ENCODE peak calls at places on chromosomes 2 and 18, in four cellular contexts. One of them, this sample, is unnamed.

GRCh38 chr18:24114924-24115549 is 23.8 kb upstream of the CABYR start:
- DNase-seq in GM20000: no peak
- DNase-seq in GM10248: no peak
- DNase-seq in AG04450: no peak
- DNase-seq in this sample: no peak

GRCh38 chr2:223093436-223093839 is 41.4 kb downstream of the KCNE4 start:
- DNase-seq in GM20000: no peak
- DNase-seq in AG04450: peak
- DNase-seq in GM10248: no peak
- DNase-seq in this sample: no peak

GRCh38 chr2:105790467-105791118 is 45.9 kb downstream of the NCK2 start:
- DNase-seq in AG04450: no peak
- DNase-seq in GM10248: no peak
- DNase-seq in GM20000: no peak
- DNase-seq in this sample: no peak

GRCh38 chr2:214310319-214310718 is 100.5 kb upstream of the VWC2L start:
- DNase-seq in AG04450: no peak
- DNase-seq in GM20000: no peak
- DNase-seq in GM10248: no peak
- DNase-seq in this sample: no peak

GRCh38 chr2:230537531-230537976 is 121.6 kb downstream of the SP100 start:
- DNase-seq in GM20000: peak
- DNase-seq in AG04450: no peak
- DNase-seq in GM10248: peak
- DNase-seq in this sample: no peak

GRCh38 chr18:71223487-71223886 is 934.6 kb downstream of the SOCS6 start:
- DNase-seq in GM10248: no peak
- DNase-seq in GM20000: no peak
- DNase-seq in AG04450: no peak
- DNase-seq in this sample: no peak

GRCh38 chr2:181072486-181072885 is 92.1 kb downstream of the UBE2E3 start:
- DNase-seq in GM20000: no peak
- DNase-seq in AG04450: no peak
- DNase-seq in GM10248: no peak
- DNase-seq in this sample: no peak

GRCh38 chr18:9751371-9752031 is 43.4 kb downstream of the RAB31 start:
- DNase-seq in GM10248: no peak
- DNase-seq in AG04450: peak
- DNase-seq in GM20000: no peak
- DNase-seq in this sample: no peak

GRCh38 chr2:98234763-98235162 is 111.5 kb upstream of the CNGA3 start:
- DNase-seq in GM20000: no peak
- DNase-seq in GM10248: no peak
- DNase-seq in AG04450: no peak
- DNase-seq in this sample: no peak

GRCh38 chr18:30358545-30358944 is 684.0 kb downstream of the DSC3 start:
- DNase-seq in AG04450: no peak
- DNase-seq in GM20000: no peak
- DNase-seq in GM10248: no peak
- DNase-seq in this sample: no peak

GRCh38 chr2:66929632-66930385 is 467.3 kb upstream of the ETAA1 start:
- DNase-seq in GM10248: no peak
- DNase-seq in AG04450: peak
- DNase-seq in GM20000: no peak
- DNase-seq in this sample: no peak
- TF ChIP-seq CTCF in GM10248: no peak
- TF ChIP-seq CTCF in AG04450: no peak
- TF ChIP-seq CTCF in GM20000: no peak
- TF ChIP-seq CTCF in this sample: no peak

GRCh38 chr18:52343731-52344340 is 3.8 kb downstream of the DCC start:
- DNase-seq in GM10248: no peak
- DNase-seq in GM20000: no peak
- DNase-seq in AG04450: no peak
- DNase-seq in this sample: no peak

GRCh38 chr18:52345428-52345827 is 5.4 kb downstream of the DCC start:
- DNase-seq in GM10248: no peak
- DNase-seq in GM20000: no peak
- DNase-seq in AG04450: no peak
- DNase-seq in this sample: no peak

GRCh38 chr18:52343138-52343537 is 3.1 kb downstream of the DCC start:
- DNase-seq in AG04450: no peak
- DNase-seq in GM10248: no peak
- DNase-seq in GM20000: no peak
- DNase-seq in this sample: no peak

GRCh38 chr18:52352920-52353319 is 12.9 kb downstream of the DCC start:
- DNase-seq in AG04450: no peak
- DNase-seq in GM20000: no peak
- DNase-seq in GM10248: no peak
- DNase-seq in this sample: no peak

DNA sequence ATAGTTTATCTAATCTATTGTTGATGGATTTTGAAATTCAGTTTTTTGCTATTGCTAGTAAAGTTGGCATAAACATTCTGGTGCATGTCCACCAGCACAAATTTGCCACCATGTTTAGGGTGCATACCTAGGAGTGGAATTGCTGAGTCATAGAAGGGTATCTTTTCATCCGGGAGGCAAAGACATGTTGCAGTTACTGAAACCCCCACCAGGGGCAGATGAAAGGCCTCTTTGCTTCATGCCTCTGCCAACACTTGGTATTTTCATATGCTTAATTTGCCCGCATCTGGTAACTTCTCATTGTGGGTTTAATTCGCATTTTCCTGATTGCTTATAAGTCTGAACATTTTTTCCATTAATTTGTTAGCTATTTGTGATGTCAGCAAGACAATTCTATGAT is 8.2 kb downstream of the DCC start:
- DNase-seq in GM10248: no peak
- DNase-seq in GM20000: no peak
- DNase-seq in AG04450: no peak
- DNase-seq in this sample: no peak
- TF ChIP-seq CTCF in GM10248: no peak
- TF ChIP-seq CTCF in GM20000: peak
- TF ChIP-seq CTCF in AG04450: peak
- TF ChIP-seq CTCF in this sample: peak

DNA sequence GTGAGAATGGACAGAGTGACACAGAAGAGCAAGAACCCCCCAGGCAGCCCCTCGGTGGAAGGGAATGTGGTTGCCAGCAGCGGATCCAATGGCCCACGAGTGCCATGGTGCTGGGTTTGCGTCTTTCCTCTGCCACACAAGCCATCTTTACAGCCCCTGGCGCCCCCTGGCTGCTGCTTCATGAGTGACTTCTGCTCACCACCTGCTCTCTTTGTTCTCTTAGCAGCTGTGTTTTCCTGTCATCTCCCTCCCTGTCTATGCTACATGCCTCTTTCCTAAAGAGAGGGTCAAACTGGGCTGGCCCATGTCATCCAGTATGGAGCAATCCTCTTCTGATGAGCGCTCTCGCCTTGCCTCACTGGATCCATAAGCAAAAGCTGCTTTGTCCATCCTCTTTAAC is 300.0 kb upstream of the SMIM21 start:
- DNase-seq in AG04450: no peak
- DNase-seq in GM20000: peak
- DNase-seq in GM10248: peak
- DNase-seq in this sample: no peak
- TF ChIP-seq CTCF in AG04450: peak
- TF ChIP-seq CTCF in GM20000: peak
- TF ChIP-seq CTCF in GM10248: peak
- TF ChIP-seq CTCF in this sample: peak

GRCh38 chr2:65640793-65641103 is 208.3 kb upstream of the SPRED2 start:
- DNase-seq in GM20000: no peak
- DNase-seq in GM10248: no peak
- DNase-seq in AG04450: no peak
- DNase-seq in this sample: no peak
- TF ChIP-seq CTCF in GM20000: no peak
- TF ChIP-seq CTCF in GM10248: no peak
- TF ChIP-seq CTCF in AG04450: no peak
- TF ChIP-seq CTCF in this sample: no peak

GRCh38 chr2:73259276-73259675 is 25.0 kb downstream of the FBXO41 start:
- DNase-seq in GM10248: no peak
- DNase-seq in AG04450: no peak
- DNase-seq in GM20000: no peak
- DNase-seq in this sample: no peak

GRCh38 chr2:73262108-73262651 is 22.1 kb downstream of the FBXO41 start:
- DNase-seq in GM10248: no peak
- DNase-seq in AG04450: no peak
- DNase-seq in GM20000: no peak
- DNase-seq in this sample: no peak

GRCh38 chr2:73258913-73259215 is 24.8 kb downstream of the CCT7 start:
- DNase-seq in AG04450: no peak
- DNase-seq in GM20000: no peak
- DNase-seq in GM10248: no peak
- DNase-seq in this sample: no peak

GRCh38 chr2:73259704-73260337 is 24.5 kb downstream of the FBXO41 start:
- DNase-seq in GM20000: no peak
- DNase-seq in GM10248: no peak
- DNase-seq in AG04450: no peak
- DNase-seq in this sample: no peak

DNA sequence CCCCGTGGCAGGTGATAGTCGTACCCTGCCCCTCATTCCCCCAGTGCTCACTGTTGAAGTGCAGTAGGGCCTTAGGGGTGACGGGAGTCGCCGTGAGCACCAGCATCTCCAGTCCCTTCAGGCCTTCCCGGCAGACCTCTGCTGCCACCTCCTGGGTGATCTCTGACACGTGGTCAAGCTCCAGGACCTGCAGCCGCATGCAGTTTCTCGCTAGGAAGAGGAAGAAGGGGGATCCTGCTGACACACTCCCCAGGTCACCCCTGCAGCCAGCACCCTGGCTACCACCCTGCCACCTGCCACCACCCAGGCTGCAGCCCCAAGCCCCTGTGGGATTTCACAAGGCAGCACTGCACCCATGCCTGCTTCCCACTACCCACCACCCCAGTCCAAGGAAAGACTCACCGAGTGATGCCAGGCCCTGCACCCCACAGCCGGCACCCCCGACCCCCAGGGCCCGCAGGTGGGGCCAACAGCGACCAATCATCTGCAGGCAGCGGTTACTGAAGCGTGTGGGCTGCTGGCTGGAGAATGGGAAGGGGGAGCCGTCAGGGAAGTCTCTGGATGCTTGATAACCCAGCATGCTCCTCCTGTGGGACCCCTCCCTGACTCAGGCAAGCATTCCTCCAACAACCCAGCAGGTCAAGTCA is 23.8 kb downstream of the FBXO41 start:
- DNase-seq in AG04450: no peak
- DNase-seq in GM10248: no peak
- DNase-seq in GM20000: no peak
- DNase-seq in this sample: no peak
- TF ChIP-seq CTCF in AG04450: peak
- TF ChIP-seq CTCF in GM10248: peak
- TF ChIP-seq CTCF in GM20000: no peak
- TF ChIP-seq CTCF in this sample: peak

DNA sequence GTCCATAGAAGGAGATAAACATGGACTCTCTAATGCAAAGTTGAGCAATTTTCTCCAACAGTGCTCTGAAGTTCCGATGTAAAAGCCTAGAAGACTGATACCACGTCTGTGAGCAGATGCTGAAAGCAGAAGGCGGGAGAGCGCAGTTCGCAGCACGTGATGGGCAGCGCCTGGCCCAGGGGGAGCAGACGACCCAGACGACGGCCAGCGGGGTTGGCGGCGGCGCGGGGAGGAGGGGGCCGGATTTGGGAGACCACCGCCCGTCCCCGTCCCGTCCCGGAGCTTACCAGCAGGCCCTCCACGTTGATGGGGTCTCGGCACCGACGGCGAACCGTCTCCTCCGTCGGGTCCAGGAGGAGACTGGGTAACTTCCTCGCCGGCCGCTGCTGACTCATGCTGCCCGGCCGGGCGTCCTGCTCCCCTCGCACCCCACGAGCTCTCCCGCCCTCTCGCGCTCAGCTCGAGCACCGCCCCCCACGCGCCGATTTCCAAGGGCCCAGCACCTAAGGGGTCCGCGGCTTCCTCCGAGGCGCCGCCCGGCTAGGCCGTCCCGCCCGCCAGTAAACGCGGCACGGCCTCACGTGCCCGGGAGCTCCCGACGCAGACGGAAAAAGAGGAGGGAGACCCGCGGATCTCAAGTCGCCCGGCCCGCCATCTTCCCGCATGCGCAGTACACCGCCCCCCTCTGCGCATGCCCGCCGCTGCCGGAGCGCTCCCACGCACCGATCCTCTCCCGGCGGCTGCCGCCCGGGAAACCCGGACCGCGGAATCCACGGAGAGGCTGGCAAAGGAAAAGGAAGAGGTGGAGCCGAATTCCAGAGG is at the start of gene E2F6:
- DNase-seq in AG04450: peak
- DNase-seq in GM10248: peak
- DNase-seq in GM20000: peak
- DNase-seq in this sample: peak
- TF ChIP-seq CTCF in AG04450: no peak
- TF ChIP-seq CTCF in GM10248: no peak
- TF ChIP-seq CTCF in GM20000: no peak
- TF ChIP-seq CTCF in this sample: no peak

DNA sequence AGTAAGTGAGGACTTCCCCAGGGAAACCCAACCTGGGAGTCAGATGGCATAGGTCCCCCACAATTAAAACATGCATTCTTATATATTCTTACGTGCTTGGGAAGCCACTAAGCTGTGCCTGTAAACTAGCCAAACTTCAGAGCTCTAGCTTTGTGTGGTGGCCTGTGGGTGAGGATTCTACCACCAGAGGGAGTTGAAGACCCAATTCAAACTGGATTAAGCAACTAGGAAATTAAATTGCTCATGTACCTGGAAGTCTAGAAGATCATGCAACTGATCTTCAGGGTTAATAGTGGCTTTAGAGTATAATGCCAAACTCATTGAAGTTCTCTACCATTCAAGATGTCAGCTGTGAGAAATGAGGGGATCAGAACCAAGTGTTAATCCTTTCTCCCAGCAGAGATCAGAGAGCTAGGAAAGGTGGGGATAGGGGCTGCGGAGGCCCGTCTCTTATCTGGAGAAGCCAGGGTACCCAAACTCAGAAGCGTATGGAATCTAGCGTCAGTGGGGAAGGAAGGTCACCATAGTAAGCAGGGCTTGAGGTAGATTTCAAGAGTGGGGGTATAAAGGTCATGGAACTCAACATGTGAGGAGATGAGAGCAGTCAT is 53.2 kb upstream of the CCDC85A start:
- DNase-seq in GM20000: no peak
- DNase-seq in GM10248: no peak
- DNase-seq in AG04450: peak
- DNase-seq in this sample: no peak
- TF ChIP-seq CTCF in GM20000: no peak
- TF ChIP-seq CTCF in GM10248: peak
- TF ChIP-seq CTCF in AG04450: peak
- TF ChIP-seq CTCF in this sample: peak

GRCh38 chr2:129402076-129402475 is 577.4 kb upstream of the RAB6C start:
- DNase-seq in GM20000: no peak
- DNase-seq in AG04450: no peak
- DNase-seq in GM10248: no peak
- DNase-seq in this sample: no peak
- TF ChIP-seq CTCF in GM20000: no peak
- TF ChIP-seq CTCF in AG04450: no peak
- TF ChIP-seq CTCF in GM10248: no peak
- TF ChIP-seq CTCF in this sample: no peak

This sample was measured in type B pancreatic cell.